ENCODE peak calls at places on chromosome 14, in six cellular contexts. W, G, L, K, I and V are unnamed samples.

GRCh38 chr14:93031505-93032300 is 84.0 kb downstream of the ITPK1 start:
- ATAC-seq in W (no peak), G (no peak), L (no peak), K (no peak), I (no peak), V (no peak)

GRCh38 chr14:79728331-79728730 is 483.0 kb downstream of the DIO2 start:
- ATAC-seq in W (no peak), G (no peak), L (no peak), K (no peak), I (peak), V (no peak)

GRCh38 chr14:32468955-32469354 is 139.9 kb downstream of the AKAP6 start:
- ATAC-seq in W (no peak), G (peak), L (no peak), K (no peak), I (peak), V (peak)

GRCh38 chr14:94628578-94628977 is 16.4 kb downstream of the SERPINA3 start:
- ATAC-seq in W (no peak), G (no peak), L (no peak), K (no peak), I (no peak), V (no peak)

GRCh38 chr14:99673328-99674063 is 10.6 kb upstream of the CYP46A1 start:
- ATAC-seq in W (no peak), G (no peak), L (no peak), K (no peak), I (no peak), V (no peak)

GRCh38 chr14:92819011-92819410 is 24.9 kb downstream of the GOLGA5 start:
- ATAC-seq in W (no peak), G (no peak), L (no peak), K (no peak), I (no peak), V (no peak)

GRCh38 chr14:64298773-64299172 is 4.6 kb upstream of the ESR2 start:
- ATAC-seq in W (no peak), G (no peak), L (no peak), K (no peak), I (no peak), V (no peak)

GRCh38 chr14:22291406-22291805 is 297.6 kb downstream of the DAD1 start:
- ATAC-seq in W (no peak), G (no peak), L (no peak), K (no peak), I (no peak), V (no peak)